ENCODE peak calls at places on chromosomes 6 and 20, in six cellular contexts. P is hepatocyte, R is ascending aorta, B is anterior cingulate cortex, Z is NCI-H1092, X is lower leg skin. J is an unnamed sample.

GRCh38 chr6:141925001-141925400 is 207.7 kb upstream of the GJE1 start:
- DNase-seq in P (no peak), R (no peak), B (no peak), Z (no peak), X (no peak), J (no peak)

GRCh38 chr20:51190783-51191180 is 167.9 kb upstream of the KCNG1 start:
- DNase-seq in P (no peak), R (no peak), B (no peak), Z (no peak), X (no peak), J (no peak)

GRCh38 chr6:121678245-121678644 is 242.8 kb downstream of the GJA1 start:
- DNase-seq in P (no peak), R (no peak), B (no peak), Z (no peak), X (no peak), J (no peak)

GRCh38 chr20:38893485-38894090 is 32.6 kb upstream of the FAM83D start:
- DNase-seq in P (peak), R (no peak), B (peak), Z (peak), X (no peak), J (peak)

GRCh38 chr6:95232477-95232876 is 344.9 kb upstream of the MANEA start:
- DNase-seq in P (no peak), R (no peak), B (no peak), Z (no peak), X (no peak), J (no peak)

GRCh38 chr6:22694092-22694724 is 124.8 kb downstream of the HDGFL1 start:
- DNase-seq in P (no peak), R (no peak), B (no peak), Z (no peak), X (no peak), J (no peak)

GRCh38 chr6:15893556-15894253 is 230.9 kb upstream of the DTNBP1 start:
- DNase-seq in P (peak), R (no peak), B (no peak), Z (no peak), X (no peak), J (no peak)

GRCh38 chr20:48736636-48737035 is 91.2 kb downstream of the PREX1 start:
- DNase-seq in P (no peak), R (no peak), B (no peak), Z (no peak), X (no peak), J (no peak)

GRCh38 chr6:160523223-160523622 is 140.9 kb downstream of the LPA start:
- DNase-seq in P (no peak), R (no peak), B (no peak), Z (no peak), X (no peak), J (no peak)

GRCh38 chr20:61073376-61073775 is 178.7 kb upstream of the CDH4 start:
- DNase-seq in P (no peak), R (no peak), B (no peak), Z (no peak), X (no peak), J (no peak)

GRCh38 chr20:46087161-46087560 is 2.6 kb downstream of the NCOA5 start:
- DNase-seq in P (no peak), R (no peak), B (no peak), Z (no peak), X (no peak), J (no peak)

GRCh38 chr6:89079611-89080213 is 839 bp upstream of the PNRC1 start:
- DNase-seq in P (peak), R (no peak), B (peak), Z (peak), X (peak), J (peak)

GRCh38 chr6:45504947-45505346 is 127.2 kb upstream of the SUPT3H start:
- DNase-seq in P (peak), R (no peak), B (no peak), Z (no peak), X (no peak), J (no peak)

GRCh38 chr6:123655520-123656306 is 19.0 kb upstream of the TRDN start:
- DNase-seq in P (no peak), R (no peak), B (no peak), Z (no peak), X (no peak), J (no peak)

GRCh38 chr20:51505566-51505965 is 37.0 kb downstream of the NFATC2 start:
- DNase-seq in P (no peak), R (no peak), B (no peak), Z (no peak), X (no peak), J (no peak)

GRCh38 chr6:79330723-79331122 is 96.2 kb upstream of the HMGN3 start:
- DNase-seq in P (no peak), R (no peak), B (no peak), Z (no peak), X (no peak), J (no peak)

GRCh38 chr20:2820084-2820895 is 4.1 kb downstream of the TMEM239 start:
- DNase-seq in P (peak), R (no peak), B (no peak), Z (no peak), X (no peak), J (no peak)

GRCh38 chr6:30129818-30130679 is 5.9 kb upstream of the TRIM40 start:
- DNase-seq in P (no peak), R (no peak), B (no peak), Z (no peak), X (no peak), J (no peak)

GRCh38 chr20:34675993-34676641 is 775 bp downstream of the PIGU start:
- DNase-seq in P (no peak), R (no peak), B (no peak), Z (no peak), X (no peak), J (no peak)

GRCh38 chr6:72553531-72554202 is 68.2 kb upstream of the KCNQ5 start:
- DNase-seq in P (no peak), R (no peak), B (no peak), Z (no peak), X (no peak), J (no peak)

GRCh38 chr20:23037017-23037481 is 1.9 kb downstream of the SSTR4 start:
- DNase-seq in P (no peak), R (no peak), B (no peak), Z (no peak), X (no peak), J (no peak)